ENCODE peak calls at places on chromosome 16, in six cellular contexts. One of them, this sample, is unnamed.

GRCh38 chr16:24036038-24036543 is 200.3 kb downstream of the PRKCB start:
- DNase-seq in GM23248: no peak
- DNase-seq in Karpas-422: no peak
- DNase-seq in neuronal stem cell: no peak
- DNase-seq in fibroblast of lung: no peak
- DNase-seq in GM23338: no peak
- DNase-seq in this sample: no peak

GRCh38 chr16:30697264-30698138 is 1.5 kb upstream of the SRCAP start:
- DNase-seq in GM23338: peak
- DNase-seq in neuronal stem cell: no peak
- DNase-seq in Karpas-422: no peak
- DNase-seq in fibroblast of lung: no peak
- DNase-seq in GM23248: peak
- DNase-seq in this sample: no peak

GRCh38 chr16:70460737-70461261 is 6.4 kb downstream of the FCSK start:
- DNase-seq in Karpas-422: no peak
- DNase-seq in neuronal stem cell: no peak
- DNase-seq in GM23338: no peak
- DNase-seq in fibroblast of lung: no peak
- DNase-seq in GM23248: peak
- DNase-seq in this sample: no peak

GRCh38 chr16:20884240-20884556 is 16.0 kb downstream of the DCUN1D3 start:
- DNase-seq in GM23248: peak
- DNase-seq in fibroblast of lung: peak
- DNase-seq in neuronal stem cell: no peak
- DNase-seq in Karpas-422: no peak
- DNase-seq in GM23338: no peak
- DNase-seq in this sample: peak

GRCh38 chr16:22191966-22192260 is 14.2 kb upstream of the EEF2K start:
- DNase-seq in GM23248: peak
- DNase-seq in GM23338: no peak
- DNase-seq in neuronal stem cell: no peak
- DNase-seq in Karpas-422: peak
- DNase-seq in fibroblast of lung: no peak
- DNase-seq in this sample: peak

GRCh38 chr16:85330694-85331188 is 218.5 kb upstream of the CIBAR2 start:
- DNase-seq in GM23338: peak
- DNase-seq in fibroblast of lung: peak
- DNase-seq in GM23248: peak
- DNase-seq in Karpas-422: peak
- DNase-seq in neuronal stem cell: peak
- DNase-seq in this sample: peak

GRCh38 chr16:68762996-68763756 is 26.1 kb downstream of the CDH1 start:
- DNase-seq in fibroblast of lung: no peak
- DNase-seq in GM23248: peak
- DNase-seq in neuronal stem cell: no peak
- DNase-seq in Karpas-422: no peak
- DNase-seq in GM23338: peak
- DNase-seq in this sample: no peak

GRCh38 chr16:65667013-65667578 is 545.2 kb upstream of the CDH11 start:
- DNase-seq in fibroblast of lung: peak
- DNase-seq in GM23248: peak
- DNase-seq in Karpas-422: peak
- DNase-seq in neuronal stem cell: no peak
- DNase-seq in GM23338: peak
- DNase-seq in this sample: peak

GRCh38 chr16:4663756-4664465 is 29.5 kb upstream of the NUDT16L1 start:
- DNase-seq in fibroblast of lung: no peak
- DNase-seq in GM23248: no peak
- DNase-seq in neuronal stem cell: no peak
- DNase-seq in Karpas-422: no peak
- DNase-seq in GM23338: no peak
- DNase-seq in this sample: no peak

GRCh38 chr16:30853758-30854157 is 40.1 kb downstream of the BCL7C start:
- DNase-seq in fibroblast of lung: no peak
- DNase-seq in Karpas-422: no peak
- DNase-seq in GM23338: no peak
- DNase-seq in GM23248: peak
- DNase-seq in neuronal stem cell: no peak
- DNase-seq in this sample: no peak

GRCh38 chr16:48126801-48127644 is 28.8 kb downstream of the ABCC12 start:
- DNase-seq in GM23248: peak
- DNase-seq in neuronal stem cell: no peak
- DNase-seq in Karpas-422: peak
- DNase-seq in fibroblast of lung: peak
- DNase-seq in GM23338: no peak
- DNase-seq in this sample: peak

GRCh38 chr16:3012828-3013420 is at the start of gene CLDN9:
- DNase-seq in GM23338: peak
- DNase-seq in GM23248: peak
- DNase-seq in Karpas-422: no peak
- DNase-seq in neuronal stem cell: no peak
- DNase-seq in fibroblast of lung: no peak
- DNase-seq in this sample: peak

GRCh38 chr16:73025506-73026131 is 22.3 kb downstream of the ZFHX3 start:
- DNase-seq in GM23338: no peak
- DNase-seq in GM23248: no peak
- DNase-seq in fibroblast of lung: peak
- DNase-seq in neuronal stem cell: no peak
- DNase-seq in Karpas-422: no peak
- DNase-seq in this sample: no peak

GRCh38 chr16:85005278-85006069 is 5.9 kb downstream of the ZDHHC7 start:
- DNase-seq in GM23338: no peak
- DNase-seq in neuronal stem cell: no peak
- DNase-seq in fibroblast of lung: no peak
- DNase-seq in Karpas-422: no peak
- DNase-seq in GM23248: peak
- DNase-seq in this sample: no peak

GRCh38 chr16:85752511-85753420 is 1.9 kb upstream of the C16orf74 start:
- DNase-seq in Karpas-422: peak
- DNase-seq in neuronal stem cell: no peak
- DNase-seq in fibroblast of lung: peak
- DNase-seq in GM23248: no peak
- DNase-seq in GM23338: peak
- DNase-seq in this sample: peak

GRCh38 chr16:626787-627457 is 3.9 kb upstream of the WFIKKN1 start:
- DNase-seq in neuronal stem cell: no peak
- DNase-seq in GM23338: no peak
- DNase-seq in GM23248: peak
- DNase-seq in Karpas-422: no peak
- DNase-seq in fibroblast of lung: peak
- DNase-seq in this sample: peak

DNA sequence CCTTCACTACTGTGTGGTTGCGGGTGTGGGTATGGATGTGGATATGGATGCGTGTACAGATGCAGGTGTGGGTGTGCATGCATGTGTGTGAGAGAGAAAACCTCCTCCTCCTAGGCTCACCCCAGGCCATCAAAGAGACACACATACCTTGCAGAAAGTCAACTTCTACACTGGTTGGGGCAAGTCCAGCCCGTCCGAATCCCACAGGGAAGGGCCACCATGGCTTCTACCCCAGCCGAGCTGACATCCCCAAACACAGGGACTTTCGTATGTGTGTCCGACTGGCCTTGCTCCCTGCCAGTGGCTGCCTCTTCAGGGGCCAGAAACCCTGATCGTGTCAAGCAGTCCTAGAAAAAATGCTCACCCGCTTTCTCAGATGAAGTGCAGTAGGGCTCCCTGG is 134.3 kb downstream of the XYLT1 start:
- DNase-seq in fibroblast of lung: no peak
- DNase-seq in Karpas-422: no peak
- DNase-seq in neuronal stem cell: no peak
- DNase-seq in GM23248: no peak
- DNase-seq in GM23338: no peak
- DNase-seq in this sample: no peak
- H2AFZ ChIP-seq in fibroblast of lung: no peak
- H2AFZ ChIP-seq in Karpas-422: no peak
- H2AFZ ChIP-seq in neuronal stem cell: no peak
- H2AFZ ChIP-seq in GM23248: no peak
- H2AFZ ChIP-seq in GM23338: no peak
- H2AFZ ChIP-seq in this sample: no peak

GRCh38 chr16:50166511-50167500 is 13.7 kb downstream of the TENT4B start:
- DNase-seq in GM23338: no peak
- DNase-seq in fibroblast of lung: no peak
- DNase-seq in Karpas-422: no peak
- DNase-seq in neuronal stem cell: no peak
- DNase-seq in GM23248: peak
- DNase-seq in this sample: no peak

GRCh38 chr16:50167603-50168002 is 14.5 kb downstream of the TENT4B start:
- DNase-seq in neuronal stem cell: no peak
- DNase-seq in Karpas-422: no peak
- DNase-seq in fibroblast of lung: no peak
- DNase-seq in GM23248: no peak
- DNase-seq in GM23338: no peak
- DNase-seq in this sample: no peak

GRCh38 chr16:50169555-50170096 is 16.5 kb downstream of the TENT4B start:
- DNase-seq in Karpas-422: no peak
- DNase-seq in neuronal stem cell: no peak
- DNase-seq in fibroblast of lung: no peak
- DNase-seq in GM23248: no peak
- DNase-seq in GM23338: no peak
- DNase-seq in this sample: no peak

GRCh38 chr16:50173318-50173717 is 20.2 kb downstream of the TENT4B start:
- DNase-seq in GM23248: no peak
- DNase-seq in GM23338: no peak
- DNase-seq in Karpas-422: no peak
- DNase-seq in neuronal stem cell: no peak
- DNase-seq in fibroblast of lung: no peak
- DNase-seq in this sample: no peak

DNA sequence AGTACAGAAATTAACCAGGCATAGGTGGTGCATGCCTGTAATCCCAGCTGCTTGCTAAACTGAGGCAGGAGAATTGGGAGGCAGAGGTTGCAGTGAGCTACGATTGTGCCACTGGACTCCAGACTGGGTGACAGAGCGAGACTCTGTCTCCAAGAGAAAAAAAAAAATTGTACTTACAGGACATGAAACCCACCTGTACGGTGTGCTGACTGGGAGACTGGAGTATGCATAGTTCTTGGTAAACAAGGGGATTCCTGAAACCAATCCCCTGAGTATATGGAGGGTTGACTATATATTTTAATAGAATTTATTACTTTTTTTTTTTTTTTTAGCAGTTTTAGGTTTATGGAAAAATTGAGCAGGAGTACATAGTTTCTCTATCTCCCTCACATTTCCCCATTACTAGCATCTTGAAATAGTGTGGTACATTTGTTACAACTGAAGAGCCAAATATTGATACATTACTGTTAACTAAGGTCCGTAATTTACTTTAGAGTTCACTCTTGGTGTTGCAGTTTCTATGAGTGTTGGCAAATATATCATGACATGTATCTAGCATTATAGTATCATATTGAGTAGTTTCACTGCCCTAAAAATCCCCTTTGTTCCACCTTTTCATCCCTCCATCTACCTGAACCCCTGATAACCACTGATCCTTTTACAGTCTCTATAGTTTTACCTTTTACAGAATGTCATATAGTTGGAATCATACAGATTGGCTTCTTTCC is 19.3 kb downstream of the TENT4B start:
- DNase-seq in fibroblast of lung: no peak
- DNase-seq in Karpas-422: no peak
- DNase-seq in GM23338: no peak
- DNase-seq in GM23248: no peak
- DNase-seq in neuronal stem cell: no peak
- DNase-seq in this sample: no peak
- H2AFZ ChIP-seq in fibroblast of lung: no peak
- H2AFZ ChIP-seq in Karpas-422: no peak
- H2AFZ ChIP-seq in GM23338: no peak
- H2AFZ ChIP-seq in GM23248: no peak
- H2AFZ ChIP-seq in neuronal stem cell: no peak
- H2AFZ ChIP-seq in this sample: no peak

DNA sequence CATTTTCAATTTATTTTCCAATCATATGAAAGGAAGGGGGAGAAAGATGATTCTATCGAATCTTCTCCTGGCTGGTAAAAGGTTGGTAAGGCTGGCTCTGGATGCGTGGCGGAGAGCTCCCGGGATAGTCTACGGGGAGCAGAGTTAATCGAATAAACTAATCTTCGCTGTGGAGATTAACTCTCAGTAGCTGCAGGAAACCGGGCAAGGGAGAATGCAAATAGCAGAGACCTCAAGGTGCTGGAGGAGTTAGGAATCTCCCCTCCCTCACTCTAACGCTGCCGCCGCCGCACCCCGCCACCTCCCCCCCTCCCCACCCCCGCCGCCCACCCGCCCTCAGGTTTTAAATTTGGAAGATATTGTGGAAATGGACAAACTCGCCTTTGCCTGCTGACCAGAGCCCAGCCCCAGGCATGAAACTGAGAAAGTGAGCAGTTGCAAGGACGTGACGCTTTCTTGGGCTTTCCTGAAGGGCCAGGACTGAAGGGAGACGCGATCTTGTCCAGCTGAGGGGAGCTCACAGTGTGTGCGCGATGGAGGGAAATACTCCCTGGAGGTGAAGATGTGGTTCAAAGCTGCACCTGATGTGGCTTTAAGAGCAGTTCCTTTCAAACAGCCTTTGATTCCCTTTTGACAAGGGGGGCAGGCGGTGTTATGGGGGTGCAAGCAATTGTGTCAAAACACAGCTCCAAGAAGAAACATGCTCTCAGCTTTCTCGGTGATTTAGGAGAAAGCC is 308.2 kb upstream of the IRX3 start:
- DNase-seq in GM23248: no peak
- DNase-seq in neuronal stem cell: no peak
- DNase-seq in GM23338: peak
- DNase-seq in fibroblast of lung: no peak
- DNase-seq in Karpas-422: no peak
- DNase-seq in this sample: no peak
- H2AFZ ChIP-seq in GM23248: no peak
- H2AFZ ChIP-seq in neuronal stem cell: no peak
- H2AFZ ChIP-seq in GM23338: peak
- H2AFZ ChIP-seq in fibroblast of lung: no peak
- H2AFZ ChIP-seq in Karpas-422: no peak
- H2AFZ ChIP-seq in this sample: no peak

GRCh38 chr16:86892509-86892908 is 314.2 kb downstream of the FOXL1 start:
- DNase-seq in neuronal stem cell: no peak
- DNase-seq in GM23248: no peak
- DNase-seq in GM23338: no peak
- DNase-seq in Karpas-422: no peak
- DNase-seq in fibroblast of lung: peak
- DNase-seq in this sample: no peak
- H2AFZ ChIP-seq in neuronal stem cell: no peak
- H2AFZ ChIP-seq in GM23248: no peak
- H2AFZ ChIP-seq in GM23338: no peak
- H2AFZ ChIP-seq in Karpas-422: no peak
- H2AFZ ChIP-seq in fibroblast of lung: no peak
- H2AFZ ChIP-seq in this sample: no peak

GRCh38 chr16:64408699-64409098 is 713.2 kb downstream of the CDH11 start:
- DNase-seq in neuronal stem cell: no peak
- DNase-seq in Karpas-422: peak
- DNase-seq in GM23338: peak
- DNase-seq in GM23248: no peak
- DNase-seq in fibroblast of lung: no peak
- DNase-seq in this sample: no peak

GRCh38 chr16:64410306-64410705 is 711.6 kb downstream of the CDH11 start:
- DNase-seq in Karpas-422: no peak
- DNase-seq in GM23338: no peak
- DNase-seq in fibroblast of lung: no peak
- DNase-seq in GM23248: peak
- DNase-seq in neuronal stem cell: no peak
- DNase-seq in this sample: no peak

GRCh38 chr16:64412578-64413280 is 709.1 kb downstream of the CDH11 start:
- DNase-seq in GM23248: peak
- DNase-seq in fibroblast of lung: peak
- DNase-seq in GM23338: no peak
- DNase-seq in Karpas-422: no peak
- DNase-seq in neuronal stem cell: no peak
- DNase-seq in this sample: no peak

GRCh38 chr16:64406661-64407267 is 715.1 kb downstream of the CDH11 start:
- DNase-seq in neuronal stem cell: no peak
- DNase-seq in Karpas-422: no peak
- DNase-seq in GM23248: no peak
- DNase-seq in fibroblast of lung: peak
- DNase-seq in GM23338: no peak
- DNase-seq in this sample: no peak

GRCh38 chr16:64409762-64410161 is 712.1 kb downstream of the CDH11 start:
- DNase-seq in GM23248: peak
- DNase-seq in fibroblast of lung: peak
- DNase-seq in GM23338: no peak
- DNase-seq in Karpas-422: no peak
- DNase-seq in neuronal stem cell: no peak
- DNase-seq in this sample: no peak
- H2AFZ ChIP-seq in GM23248: peak
- H2AFZ ChIP-seq in fibroblast of lung: no peak
- H2AFZ ChIP-seq in GM23338: no peak
- H2AFZ ChIP-seq in Karpas-422: peak
- H2AFZ ChIP-seq in neuronal stem cell: no peak
- H2AFZ ChIP-seq in this sample: no peak